ENCODE peak calls at places on chromosomes 13 and 19, in four cellular contexts. One of them, this sample, is unnamed.

GRCh38 chr19:12676384-12676792 is 5.3 kb downstream of the DHPS start:
- DNase-seq in K562: peak
- DNase-seq in GM12878: no peak
- DNase-seq in HepG2: peak
- DNase-seq in this sample: peak

GRCh38 chr13:44307844-44308243 is 65.8 kb upstream of the SERP2 start:
- DNase-seq in K562: no peak
- DNase-seq in GM12878: no peak
- DNase-seq in HepG2: no peak
- DNase-seq in this sample: no peak

GRCh38 chr13:112583592-112584277 is 4.2 kb downstream of the TUBGCP3 start:
- DNase-seq in K562: no peak
- DNase-seq in GM12878: no peak
- DNase-seq in HepG2: no peak
- DNase-seq in this sample: no peak

GRCh38 chr19:55341191-55342043 is 1.7 kb downstream of the KMT5C start:
- DNase-seq in K562: peak
- DNase-seq in GM12878: no peak
- DNase-seq in HepG2: peak
- DNase-seq in this sample: peak

GRCh38 chr19:53365134-53365898 is at the start of gene ZNF525:
- DNase-seq in K562: peak
- DNase-seq in GM12878: peak
- DNase-seq in HepG2: peak
- DNase-seq in this sample: peak

GRCh38 chr19:40467007-40467565 is 285 bp downstream of the SPTBN4 start:
- DNase-seq in K562: peak
- DNase-seq in GM12878: no peak
- DNase-seq in HepG2: no peak
- DNase-seq in this sample: peak

GRCh38 chr19:10431943-10432735 is 11.8 kb downstream of the PDE4A start:
- DNase-seq in K562: peak
- DNase-seq in GM12878: no peak
- DNase-seq in HepG2: no peak
- DNase-seq in this sample: peak

GRCh38 chr13:41236369-41236768 is 27.0 kb downstream of the MTRF1 start:
- DNase-seq in K562: no peak
- DNase-seq in GM12878: no peak
- DNase-seq in HepG2: no peak
- DNase-seq in this sample: no peak

GRCh38 chr13:65499251-65499650 is 1730.9 kb downstream of the PCDH9 start:
- DNase-seq in K562: no peak
- DNase-seq in GM12878: no peak
- DNase-seq in HepG2: no peak
- DNase-seq in this sample: no peak

GRCh38 chr19:51807111-51807701 is 12.2 kb downstream of the FPR3 start:
- DNase-seq in K562: peak
- DNase-seq in GM12878: no peak
- DNase-seq in HepG2: peak
- DNase-seq in this sample: peak

GRCh38 chr13:40189885-40190655 is 476.4 kb downstream of the FOXO1 start:
- DNase-seq in K562: no peak
- DNase-seq in GM12878: no peak
- DNase-seq in HepG2: no peak
- DNase-seq in this sample: no peak

GRCh38 chr19:21838646-21839045 is 2.7 kb upstream of the ZNF43 start:
- DNase-seq in K562: no peak
- DNase-seq in GM12878: no peak
- DNase-seq in HepG2: no peak
- DNase-seq in this sample: no peak

GRCh38 chr13:110329258-110329657 is 22.2 kb downstream of the COL4A2 start:
- DNase-seq in K562: no peak
- DNase-seq in GM12878: no peak
- DNase-seq in HepG2: no peak
- DNase-seq in this sample: no peak

GRCh38 chr19:5080030-5080644 is 111.2 kb downstream of the KDM4B start:
- DNase-seq in K562: no peak
- DNase-seq in GM12878: no peak
- DNase-seq in HepG2: no peak
- DNase-seq in this sample: no peak

GRCh38 chr13:40377783-40378182 is 288.7 kb downstream of the FOXO1 start:
- DNase-seq in K562: no peak
- DNase-seq in GM12878: no peak
- DNase-seq in HepG2: no peak
- DNase-seq in this sample: no peak

GRCh38 chr13:48562296-48563066 is 29.6 kb upstream of the RCBTB2 start:
- DNase-seq in K562: no peak
- DNase-seq in GM12878: peak
- DNase-seq in HepG2: no peak
- DNase-seq in this sample: no peak

GRCh38 chr19:11581740-11582139 is 4.3 kb upstream of the ACP5 start:
- DNase-seq in K562: peak
- DNase-seq in GM12878: peak
- DNase-seq in HepG2: no peak
- DNase-seq in this sample: no peak

GRCh38 chr13:36323951-36324566 is 22.1 kb downstream of the SPART start:
- DNase-seq in K562: no peak
- DNase-seq in GM12878: no peak
- DNase-seq in HepG2: peak
- DNase-seq in this sample: no peak

GRCh38 chr13:104006625-104007061 is 940.4 kb upstream of the SLC10A2 start:
- DNase-seq in K562: no peak
- DNase-seq in GM12878: no peak
- DNase-seq in HepG2: no peak
- DNase-seq in this sample: no peak

GRCh38 chr13:100363874-100364273 is 224.7 kb downstream of the GGACT start:
- DNase-seq in K562: no peak
- DNase-seq in GM12878: no peak
- DNase-seq in HepG2: no peak
- DNase-seq in this sample: no peak

GRCh38 chr19:9727644-9728043 is 40.9 kb downstream of the ZNF846 start:
- DNase-seq in K562: no peak
- DNase-seq in GM12878: no peak
- DNase-seq in HepG2: no peak
- DNase-seq in this sample: no peak

GRCh38 chr13:22110368-22110767 is 439.5 kb downstream of the FGF9 start:
- DNase-seq in K562: no peak
- DNase-seq in GM12878: no peak
- DNase-seq in HepG2: no peak
- DNase-seq in this sample: no peak

GRCh38 chr13:73403362-73404150 is 344.8 kb downstream of the KLF5 start:
- DNase-seq in K562: no peak
- DNase-seq in GM12878: no peak
- DNase-seq in HepG2: no peak
- DNase-seq in this sample: no peak

GRCh38 chr19:57351867-57352266 is 796 bp downstream of the ZNF304 start:
- DNase-seq in K562: peak
- DNase-seq in GM12878: no peak
- DNase-seq in HepG2: no peak
- DNase-seq in this sample: no peak

GRCh38 chr13:36344886-36345437 is 1.2 kb downstream of the SPART start:
- DNase-seq in K562: no peak
- DNase-seq in GM12878: no peak
- DNase-seq in HepG2: no peak
- DNase-seq in this sample: no peak

GRCh38 chr13:75091707-75092106 is 390.3 kb downstream of the TBC1D4 start:
- DNase-seq in K562: no peak
- DNase-seq in GM12878: no peak
- DNase-seq in HepG2: no peak
- DNase-seq in this sample: no peak

GRCh38 chr13:84972907-84973306 is 826.3 kb downstream of the SLITRK6 start:
- DNase-seq in K562: no peak
- DNase-seq in GM12878: no peak
- DNase-seq in HepG2: no peak
- DNase-seq in this sample: no peak

GRCh38 chr19:17841810-17842662 is 5.7 kb downstream of the JAK3 start:
- DNase-seq in K562: peak
- DNase-seq in GM12878: no peak
- DNase-seq in HepG2: no peak
- DNase-seq in this sample: peak

GRCh38 chr13:63696055-63696454 is 2280.4 kb upstream of the PCDH20 start:
- DNase-seq in K562: no peak
- DNase-seq in GM12878: no peak
- DNase-seq in HepG2: no peak
- DNase-seq in this sample: no peak

GRCh38 chr13:112545866-112546265 is 42.1 kb downstream of the TUBGCP3 start:
- DNase-seq in K562: no peak
- DNase-seq in GM12878: no peak
- DNase-seq in HepG2: no peak
- DNase-seq in this sample: no peak

GRCh38 chr19:36528194-36528920 is at the start of gene ZNF260:
- DNase-seq in K562: peak
- DNase-seq in GM12878: peak
- DNase-seq in HepG2: peak
- DNase-seq in this sample: peak

GRCh38 chr19:29308977-29309520 is 96.1 kb upstream of the UQCRFS1 start:
- DNase-seq in K562: no peak
- DNase-seq in GM12878: no peak
- DNase-seq in HepG2: no peak
- DNase-seq in this sample: peak

GRCh38 chr13:79349011-79349410 is 57.0 kb downstream of the RBM26 start:
- DNase-seq in K562: no peak
- DNase-seq in GM12878: no peak
- DNase-seq in HepG2: no peak
- DNase-seq in this sample: no peak
- TF ChIP-seq CREM in K562: no peak
- TF ChIP-seq CREM in GM12878: no peak
- TF ChIP-seq CREM in HepG2: no peak
- TF ChIP-seq CREM in this sample: no peak

GRCh38 chr13:87124785-87125074 is 546.4 kb upstream of the SLITRK5 start:
- DNase-seq in K562: no peak
- DNase-seq in GM12878: no peak
- DNase-seq in HepG2: no peak
- DNase-seq in this sample: no peak

GRCh38 chr13:87122551-87122950 is 548.6 kb upstream of the SLITRK5 start:
- DNase-seq in K562: no peak
- DNase-seq in GM12878: no peak
- DNase-seq in HepG2: no peak
- DNase-seq in this sample: no peak

GRCh38 chr13:87120476-87120875 is 550.7 kb upstream of the SLITRK5 start:
- DNase-seq in K562: no peak
- DNase-seq in GM12878: no peak
- DNase-seq in HepG2: no peak
- DNase-seq in this sample: no peak

GRCh38 chr13:87128006-87128405 is 543.2 kb upstream of the SLITRK5 start:
- DNase-seq in K562: no peak
- DNase-seq in GM12878: no peak
- DNase-seq in HepG2: no peak
- DNase-seq in this sample: peak

DNA sequence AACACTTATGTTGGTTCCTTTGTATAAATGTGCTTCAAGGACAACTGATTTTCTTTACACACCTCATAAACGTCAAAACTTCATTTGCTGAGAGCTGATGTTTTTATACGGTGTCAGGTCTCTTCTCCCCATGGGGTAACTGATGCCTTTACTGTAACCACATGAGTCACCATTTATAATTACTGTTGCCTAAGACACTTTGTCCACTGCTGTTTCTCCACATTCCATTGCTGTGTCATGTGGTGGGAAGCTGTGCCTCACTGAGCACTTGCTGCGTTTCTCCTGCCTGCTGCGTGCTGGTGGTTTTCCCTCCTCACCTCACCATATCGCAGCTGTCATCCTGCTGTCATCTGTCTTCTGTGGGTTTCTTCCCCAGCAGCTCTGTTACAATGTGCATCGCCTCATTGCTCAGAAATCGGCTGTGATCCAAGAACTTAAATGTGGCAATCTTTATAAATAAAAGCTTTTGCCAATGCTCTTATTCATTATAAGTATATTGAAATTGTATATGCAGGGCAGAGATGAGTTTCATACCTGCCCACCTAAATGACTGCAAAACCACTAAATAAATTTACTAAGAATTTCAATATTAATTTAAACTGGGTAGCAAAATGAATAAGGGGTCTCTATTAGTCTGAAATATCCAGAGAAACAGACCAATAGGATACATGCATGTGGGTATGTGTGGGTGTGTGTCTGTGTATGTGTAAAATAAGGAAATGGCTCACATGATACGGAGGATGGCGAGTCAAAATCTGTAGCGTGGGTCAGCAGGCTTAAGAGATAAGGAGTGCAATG is 547.0 kb upstream of the SLITRK5 start:
- DNase-seq in K562: no peak
- DNase-seq in GM12878: no peak
- DNase-seq in HepG2: peak
- DNase-seq in this sample: peak
- TF ChIP-seq CREM in K562: no peak
- TF ChIP-seq CREM in GM12878: no peak
- TF ChIP-seq CREM in HepG2: no peak
- TF ChIP-seq CREM in this sample: no peak

DNA sequence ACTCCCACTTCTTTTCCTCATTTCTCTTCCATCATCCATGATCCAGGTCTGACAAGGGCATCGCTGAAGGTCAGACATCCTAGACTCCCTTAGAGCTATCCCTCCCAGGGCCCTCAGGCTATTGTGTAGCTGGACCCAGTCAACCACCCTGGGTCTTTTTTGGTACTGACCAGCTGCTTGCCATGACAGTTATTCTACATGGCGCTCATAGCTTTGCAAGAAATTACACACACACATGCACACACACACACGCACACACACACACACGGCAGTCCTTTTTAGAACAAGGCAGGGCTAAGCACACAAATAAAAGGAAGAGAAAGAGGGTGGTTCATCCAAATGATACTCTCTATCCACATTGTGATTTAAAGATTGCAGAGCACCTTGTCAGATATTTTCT is 18.3 kb downstream of the SIAH3 start:
- DNase-seq in K562: no peak
- DNase-seq in GM12878: no peak
- DNase-seq in HepG2: no peak
- DNase-seq in this sample: no peak
- TF ChIP-seq CREM in K562: no peak
- TF ChIP-seq CREM in GM12878: no peak
- TF ChIP-seq CREM in HepG2: no peak
- TF ChIP-seq CREM in this sample: no peak

DNA sequence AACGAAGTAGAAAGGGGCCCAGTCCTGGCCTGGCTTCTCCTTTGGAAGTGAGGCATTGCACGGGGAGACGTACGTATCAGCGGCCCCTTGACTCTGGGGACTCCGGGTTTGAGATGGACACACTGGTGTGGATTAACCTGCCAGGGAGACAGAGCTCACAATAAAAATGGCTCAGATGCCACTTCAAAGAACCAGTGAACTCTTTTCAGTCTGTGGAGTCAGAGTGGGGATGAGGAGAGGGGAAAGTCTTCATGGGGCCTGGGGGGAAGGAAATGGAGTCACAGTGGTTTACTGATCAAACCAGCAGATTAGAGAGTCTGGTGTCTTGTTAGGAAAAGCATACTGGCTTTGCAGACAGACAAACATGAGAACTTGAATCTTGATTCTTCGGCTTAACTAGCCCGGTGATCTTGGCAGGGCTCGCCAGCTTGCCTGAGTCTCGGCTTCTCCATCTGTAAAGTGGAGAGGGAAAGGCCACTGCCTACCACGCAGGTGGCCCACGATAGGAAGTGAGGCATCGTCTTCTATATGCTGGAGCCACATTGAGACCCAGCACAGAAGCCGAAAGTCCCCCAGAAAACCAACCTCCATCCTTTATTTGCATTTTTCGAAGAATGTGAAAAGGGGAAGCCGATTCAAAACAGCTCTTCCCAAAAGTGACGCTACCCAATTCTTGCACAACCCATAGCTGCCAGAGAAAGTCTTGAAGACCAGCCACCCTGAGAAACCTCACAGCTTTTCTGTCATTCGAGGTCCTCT is at the start of gene FFAR1:
- DNase-seq in K562: peak
- DNase-seq in GM12878: peak
- DNase-seq in HepG2: no peak
- DNase-seq in this sample: no peak
- TF ChIP-seq CREM in K562: no peak
- TF ChIP-seq CREM in GM12878: peak
- TF ChIP-seq CREM in HepG2: no peak
- TF ChIP-seq CREM in this sample: no peak